ENCODE peak calls at places on chromosomes 2 and 18, in six cellular contexts. P is HepG2, Y is stomach, Z is H1, I is HCT116, U is endothelial cell of umbilical vein. T is an unnamed sample.

GRCh38 chr2:16568998-16569397 is 96.6 kb downstream of the CYRIA start:
- DNase-seq in P (no peak), U (no peak), I (no peak), Z (no peak), Y (no peak), T (no peak)

GRCh38 chr2:144372484-144373195 is 147.3 kb downstream of the ZEB2 start:
- DNase-seq in U (no peak), Z (no peak), P (no peak), Y (no peak), I (no peak), T (no peak)

GRCh38 chr2:235996419-235996818 is 171.8 kb downstream of the GBX2 start:
- DNase-seq in Y (no peak), I (no peak), P (no peak), U (no peak), Z (no peak), T (no peak)

GRCh38 chr2:68466361-68466777 is 725 bp downstream of the FBXO48 start:
- DNase-seq in I (no peak), P (peak; percentile 15), Z (no peak), Y (no peak), U (peak; percentile 63), T (no peak)

GRCh38 chr2:240992572-240993291 is 5.7 kb upstream of the SNED1 start:
- DNase-seq in I (no peak), U (no peak), Y (no peak), P (no peak), Z (no peak), T (no peak)

GRCh38 chr2:168684921-168685618 is 117.4 kb upstream of the NOSTRIN start:
- DNase-seq in P (no peak), Y (no peak), Z (no peak), I (no peak), U (no peak), T (no peak)

GRCh38 chr2:95524195-95524594 is 39.6 kb upstream of the TRIM43B start:
- DNase-seq in I (no peak), Z (no peak), Y (no peak), U (no peak), P (no peak), T (no peak)

GRCh38 chr18:11874676-11875075 is 23.5 kb downstream of the CHMP1B start:
- DNase-seq in I (no peak), P (no peak), Z (no peak), Y (no peak), U (no peak), T (no peak)

GRCh38 chr2:113965644-113966043 is 75.8 kb downstream of the ACTR3 start:
- DNase-seq in P (peak; percentile 94), I (peak; percentile 38), Z (no peak), U (peak; percentile 66), Y (no peak), T (no peak)

GRCh38 chr2:148917431-148917830 is 42.4 kb downstream of the KIF5C start:
- DNase-seq in Z (no peak), P (no peak), U (no peak), Y (no peak), I (no peak), T (no peak)

GRCh38 chr2:9255416-9255815 is 48.8 kb downstream of the ASAP2 start:
- DNase-seq in Z (no peak), I (no peak), Y (no peak), P (no peak), U (no peak), T (no peak)

GRCh38 chr2:207854484-207855386 is 85.0 kb upstream of the FZD5 start:
- DNase-seq in Y (no peak), U (no peak), I (no peak), P (no peak), Z (no peak), T (no peak)

GRCh38 chr18:66571845-66572244 is 32.0 kb downstream of the CDH19 start:
- DNase-seq in U (no peak), P (no peak), Z (no peak), Y (no peak), I (no peak), T (no peak)

DNA sequence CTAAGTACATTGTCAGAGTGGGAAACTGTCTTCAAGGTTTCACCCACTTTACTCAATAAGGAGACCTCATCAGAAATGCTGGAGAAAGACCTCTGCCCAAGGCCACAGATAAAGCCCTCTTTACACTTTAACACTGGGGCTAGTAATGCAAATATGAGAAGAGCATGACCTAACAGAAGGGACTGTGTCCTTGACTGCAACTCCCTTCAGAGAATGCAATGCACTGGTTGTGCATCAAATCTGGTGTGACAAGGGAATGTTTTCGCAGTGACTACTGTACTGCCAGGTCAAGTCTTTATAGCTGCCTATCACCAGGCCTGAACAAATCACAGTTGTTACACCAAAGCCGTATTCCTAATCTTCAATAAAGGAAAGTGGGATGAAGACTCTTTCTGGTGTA is 28.6 kb downstream of the CDH19 start:
- DNase-seq in Z (no peak), U (no peak), I (no peak), P (peak; percentile 10), Y (no peak), T (no peak)
- H3K9me3 ChIP-seq in Z (no peaks in the 10 kb centered on the region), U (no peaks in the 10 kb centered on the region), I (peaks cover 6% of the 10 kb centered on the region), P (no peaks in the 10 kb centered on the region), Y (no peaks in the 10 kb centered on the region), T (no peaks in the 10 kb centered on the region)

GRCh38 chr2:10448208-10448645 is at the start of gene ODC1:
- DNase-seq in Z (no peak), I (peak; percentile 82), P (peak; percentile 88), U (peak; percentile 83), Y (peak; percentile 97), T (peak; percentile 82)
- TF ChIP-seq POLR2AphosphoS5 in Z (no peak), I (peak; percentile 64), P (no peak), U (peak; percentile 51), Y (peak; percentile 65), T (no peak)

DNA sequence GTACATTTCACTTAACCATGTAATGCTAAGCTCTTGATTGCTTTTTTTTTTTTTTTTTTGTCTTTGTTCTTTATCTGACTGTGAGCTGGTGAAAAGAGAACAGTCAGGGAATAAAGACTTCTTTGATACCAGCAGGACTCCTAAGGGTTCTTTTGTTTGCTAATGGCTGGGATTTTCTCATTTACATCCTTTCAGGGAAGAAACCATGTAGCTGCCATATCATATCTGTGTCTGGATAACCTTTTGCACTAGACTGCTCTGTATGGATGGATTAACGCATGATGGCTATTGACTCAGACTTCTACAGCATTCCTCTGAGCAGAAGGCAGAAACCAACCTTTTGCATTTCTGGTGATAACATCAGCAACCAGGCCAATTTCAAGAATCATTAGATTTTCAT is 504.0 kb downstream of the LRRTM4 start:
- DNase-seq in Z (no peak), P (peak; percentile 4), Y (no peak), U (no peak), I (no peak), T (no peak)
- H3K36me3 ChIP-seq in Z (no peaks in the 10 kb centered on the region), P (no peaks in the 10 kb centered on the region), Y (no peaks in the 10 kb centered on the region), U (no peaks in the 10 kb centered on the region), I (no peaks in the 10 kb centered on the region), T (no peaks in the 10 kb centered on the region)

GRCh38 chr2:189124175-189124574 is 55.4 kb downstream of the COL5A2 start:
- DNase-seq in P (no peak), Y (no peak), Z (no peak), U (peak; percentile 15), I (no peak), T (no peak)
- H3K9me3 ChIP-seq in P (no peaks in the 10 kb centered on the region), Y (no peaks in the 10 kb centered on the region), Z (no peaks in the 10 kb centered on the region), U (no peaks in the 10 kb centered on the region), I (no peaks in the 10 kb centered on the region), T (no peaks in the 10 kb centered on the region)

GRCh38 chr18:33665630-33666029 is 87.6 kb downstream of the ASXL3 start:
- DNase-seq in Y (no peak), U (no peak), I (no peak), P (no peak), Z (no peak), T (no peak)
- TF ChIP-seq POLR2AphosphoS5 in Y (no peak), U (no peak), I (no peak), P (no peak), Z (no peak), T (no peak)

DNA sequence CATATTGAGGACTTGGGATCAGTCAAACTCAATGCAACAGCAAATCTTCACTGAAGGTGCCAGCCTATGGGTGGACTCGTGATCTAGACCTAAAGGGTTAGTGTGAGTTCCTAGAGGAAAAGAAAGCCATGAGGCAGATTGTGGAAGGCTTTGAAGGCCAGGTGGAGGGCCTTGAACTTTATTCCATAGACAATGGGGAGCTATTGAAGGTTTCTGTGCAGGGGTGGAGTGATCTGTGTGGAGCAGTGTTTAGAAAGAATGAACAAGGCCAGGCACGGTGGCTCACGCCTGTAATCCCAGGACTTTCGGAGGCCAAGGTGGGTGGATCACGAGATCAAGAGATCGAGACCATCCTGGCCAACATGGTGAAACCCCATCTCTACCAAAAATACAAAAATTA is 61.5 kb downstream of the EPAS1 start:
- DNase-seq in Z (no peak), I (no peak), Y (no peak), U (no peak), P (peak; percentile 42), T (no peak)
- H3K36me3 ChIP-seq in Z (no peaks in the 10 kb centered on the region), I (peaks cover 2% of the 10 kb centered on the region), Y (peaks cover 17% of the 10 kb centered on the region), U (peaks cover 68% of the 10 kb centered on the region), P (peaks cover 91% of the 10 kb centered on the region), T (no peaks in the 10 kb centered on the region)

DNA sequence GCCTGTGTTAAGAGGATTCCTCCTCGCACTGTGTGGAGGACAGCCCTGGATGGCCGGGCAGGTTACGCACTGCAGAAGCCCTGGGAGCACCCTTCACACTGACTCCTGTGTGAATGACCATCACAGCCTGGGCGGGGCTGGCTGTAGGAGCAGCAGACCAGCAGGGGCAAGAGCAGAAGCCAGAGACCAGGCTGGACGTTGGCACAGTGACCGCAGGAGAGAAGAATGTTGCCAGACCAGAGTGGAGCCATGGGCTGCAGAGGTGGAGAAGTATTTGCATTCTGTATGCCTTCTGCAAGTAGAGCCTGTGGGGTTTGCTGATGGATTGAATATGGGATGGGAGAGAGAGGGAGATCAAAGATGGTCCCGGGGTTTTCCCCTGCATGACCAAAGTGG is 23.1 kb downstream of the LRRFIP1 start:
- DNase-seq in P (no peak), U (no peak), Z (no peak), I (no peak), Y (peak; percentile 81), T (peak; percentile 73)
- H3K9me3 ChIP-seq in P (no peaks in the 10 kb centered on the region), U (no peaks in the 10 kb centered on the region), Z (no peaks in the 10 kb centered on the region), I (no peaks in the 10 kb centered on the region), Y (no peaks in the 10 kb centered on the region), T (no peaks in the 10 kb centered on the region)

DNA sequence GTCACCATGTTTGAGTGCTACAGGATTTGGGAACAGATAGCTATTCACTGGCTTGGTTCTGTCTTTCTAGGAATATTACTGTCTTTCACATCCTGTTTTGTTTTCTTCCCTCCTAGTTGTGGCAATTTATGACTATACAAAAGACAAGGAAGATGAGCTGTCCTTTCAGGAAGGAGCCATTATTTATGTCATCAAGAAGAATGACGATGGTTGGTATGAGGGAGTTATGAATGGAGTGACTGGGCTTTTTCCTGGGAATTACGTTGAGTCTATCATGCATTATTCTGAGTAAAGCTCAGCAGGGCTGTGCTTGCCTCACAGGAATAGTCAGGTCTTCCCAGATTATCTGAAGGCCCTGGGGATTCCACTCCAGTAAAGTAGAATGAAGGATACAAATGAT is 98.9 kb downstream of the ABI2 start:
- DNase-seq in Y (no peak), U (peak; percentile 29), P (no peak), Z (no peak), I (no peak), T (no peak)
- TF ChIP-seq POLR2AphosphoS5 in Y (no peak), U (no peak), P (no peak), Z (no peak), I (no peak), T (no peak)